ENCODE peak calls at places on chromosome 20, in five cellular contexts. D is H1, X is K562, B is GM12878, C is HepG2. F is an unnamed sample.

GRCh38 chr20:44805335-44805734 is 5.0 kb downstream of the RIMS4 start:
- DNase-seq in C (no peak), D (no peak), B (no peak), X (no peak), F (no peak)

GRCh38 chr20:59124326-59125029 is 39.1 kb upstream of the ZNF831 start:
- DNase-seq in X (no peak), C (no peak), B (no peak), D (no peak), F (no peak)

GRCh38 chr20:38162878-38163875 is 1.9 kb downstream of the TGM2 start:
- DNase-seq in X (no peak), D (no peak), C (no peak), B (no peak), F (no peak)

GRCh38 chr20:2799688-2800589 is 488 bp downstream of the CPXM1 start:
- DNase-seq in D (no peak), B (no peak), X (no peak), C (no peak), F (peak)

GRCh38 chr20:17169575-17170136 is 57.2 kb upstream of the PCSK2 start:
- DNase-seq in D (no peak), X (no peak), C (peak), B (no peak), F (no peak)

GRCh38 chr20:3704085-3704484 is 8.3 kb downstream of the SIGLEC1 start:
- DNase-seq in X (no peak), D (no peak), C (no peak), B (no peak), F (no peak)

GRCh38 chr20:23050847-23051627 is 1.6 kb upstream of the THBD start:
- DNase-seq in X (peak), B (no peak), C (no peak), D (peak), F (peak)

GRCh38 chr20:4014031-4014474 is 1.3 kb downstream of the RNF24 start:
- DNase-seq in X (peak), C (peak), D (no peak), B (no peak), F (no peak)

GRCh38 chr20:46746972-46747371 is 37.5 kb downstream of the SLC2A10 start:
- DNase-seq in B (no peak), D (no peak), X (no peak), C (no peak), F (no peak)

GRCh38 chr20:35171753-35172433 is at the start of gene PROCR:
- DNase-seq in C (no peak), X (peak), B (no peak), D (no peak), F (peak)

GRCh38 chr20:44111712-44112335 is 75.2 kb downstream of the JPH2 start:
- DNase-seq in D (no peak), X (no peak), C (no peak), B (no peak), F (no peak)

GRCh38 chr20:35490736-35491181 is 35.4 kb downstream of the CEP250 start:
- DNase-seq in B (peak), D (no peak), X (no peak), C (no peak), F (no peak)

GRCh38 chr20:15760217-15760567 is 813.1 kb downstream of the KIF16B start:
- DNase-seq in C (no peak), B (no peak), D (no peak), X (no peak), F (no peak)

GRCh38 chr20:62837790-62838458 is 21.1 kb downstream of the COL9A3 start:
- DNase-seq in C (peak), X (no peak), D (no peak), B (no peak), F (no peak)

GRCh38 chr20:62837091-62837490 is 20.2 kb downstream of the COL9A3 start:
- DNase-seq in X (no peak), C (no peak), D (no peak), B (no peak), F (no peak)

GRCh38 chr20:62835931-62836861 is 19.3 kb downstream of the COL9A3 start:
- DNase-seq in X (no peak), B (no peak), D (no peak), C (no peak), F (no peak)

GRCh38 chr20:62832951-62833391 is 16.1 kb downstream of the COL9A3 start:
- DNase-seq in D (no peak), X (no peak), C (no peak), B (no peak), F (no peak)

GRCh38 chr20:62834967-62835730 is 18.3 kb downstream of the COL9A3 start:
- DNase-seq in D (no peak), X (no peak), C (no peak), B (no peak), F (no peak)
- TF ChIP-seq MAX in D (no peak), X (no peak), C (no peak), B (no peak), F (no peak)

GRCh38 chr20:47784256-47784598 is 1.1 kb downstream of the SULF2 start:
- DNase-seq in C (no peak), X (no peak), B (no peak), D (no peak), F (no peak)

GRCh38 chr20:47782920-47783552 is 2.2 kb downstream of the SULF2 start:
- DNase-seq in X (no peak), B (no peak), C (peak), D (no peak), F (no peak)

GRCh38 chr20:47785321-47785899 is at the start of gene SULF2:
- DNase-seq in X (no peak), D (no peak), B (no peak), C (no peak), F (peak)

GRCh38 chr20:47785900-47786762 is 850 bp upstream of the SULF2 start:
- DNase-seq in X (peak), D (no peak), B (no peak), C (peak), F (peak)

GRCh38 chr20:47784599-47785320 is 521 bp downstream of the SULF2 start:
- DNase-seq in D (no peak), C (peak), X (no peak), B (no peak), F (peak)
- TF ChIP-seq CREB1 in D (no peak), C (no peak), X (no peak), B (no peak), F (no peak)

DNA sequence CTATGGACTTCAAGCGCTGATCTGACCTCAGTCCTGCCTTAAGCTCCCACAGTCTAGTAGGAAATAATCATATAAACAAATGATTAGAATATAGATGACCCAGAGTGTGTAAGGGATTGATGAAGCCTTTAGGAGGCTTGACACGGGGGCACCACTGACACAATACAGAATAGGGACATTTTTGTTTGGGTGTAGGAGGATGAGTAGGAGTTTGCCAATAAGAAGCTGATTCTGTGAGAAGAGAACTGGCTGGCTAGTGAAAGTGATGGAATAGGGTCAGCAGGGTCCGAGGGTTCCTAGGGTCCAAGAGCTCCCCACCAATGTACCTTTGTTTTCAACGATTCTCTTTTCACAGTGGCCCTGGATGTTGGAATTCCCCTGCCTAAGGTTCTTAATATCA is 7.1 kb upstream of the BPIFB4 start:
- DNase-seq in B (no peak), D (no peak), X (no peak), C (no peak), F (no peak)
- TF ChIP-seq MAX in B (no peak), D (no peak), X (no peak), C (no peak), F (no peak)

DNA sequence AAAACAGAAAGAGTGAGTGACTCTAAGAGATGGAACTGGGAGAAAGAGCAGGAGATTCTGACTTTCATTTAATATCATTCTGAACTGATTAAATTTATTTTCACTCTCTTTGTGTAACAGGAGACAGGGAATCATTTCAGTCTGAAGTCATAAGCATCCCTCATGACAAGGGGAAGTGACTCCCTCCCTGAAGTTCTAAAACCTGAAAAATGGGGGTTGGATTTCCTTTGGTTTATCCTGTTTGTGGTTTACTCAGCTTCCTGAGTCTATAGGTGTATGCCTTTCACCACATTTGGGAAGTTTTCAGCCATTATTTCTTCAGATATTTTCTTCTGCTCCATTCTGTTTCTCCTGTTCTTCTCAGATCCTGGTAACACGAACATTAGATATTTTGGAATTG is 3.4 kb upstream of the FKBP1A start:
- DNase-seq in C (no peak), D (no peak), X (no peak), B (no peak), F (no peak)
- TF ChIP-seq CREB1 in C (no peak), D (no peak), X (no peak), B (no peak), F (no peak)

GRCh38 chr20:50516180-50516934 is 6.2 kb downstream of the PTPN1 start:
- DNase-seq in X (no peak), B (peak), C (no peak), D (no peak), F (no peak)

GRCh38 chr20:50515471-50516106 is 5.4 kb downstream of the PTPN1 start:
- DNase-seq in C (no peak), D (no peak), X (no peak), B (no peak), F (no peak)

GRCh38 chr20:50514035-50514337 is 3.8 kb downstream of the PTPN1 start:
- DNase-seq in B (no peak), X (no peak), D (no peak), C (no peak), F (no peak)

GRCh38 chr20:50513169-50514034 is 3.2 kb downstream of the PTPN1 start:
- DNase-seq in X (no peak), B (no peak), D (no peak), C (no peak), F (no peak)

GRCh38 chr20:50514750-50515149 is 4.6 kb downstream of the PTPN1 start:
- DNase-seq in B (peak), C (no peak), D (no peak), X (no peak), F (no peak)
- TF ChIP-seq MAX in B (no peak), C (no peak), D (no peak), X (no peak), F (no peak)

F was measured in WTC11.